ENCODE peak calls at places on chromosome 5, in nine cellular contexts. N is dorsolateral prefrontal cortex, W is NB4, Q is ovary, H is endodermal cell, J is glutamatergic neuron, K is transverse colon, D is sigmoid colon, S is vagina. T is an unnamed sample.

GRCh38 chr5:140563554-140563953 is 844 bp downstream of the APBB3 start:
- DNase-seq in N (peak), W (no peak), Q (peak), H (no peak), J (no peak), K (peak), D (no peak), S (no peak), T (no peak)

GRCh38 chr5:96517294-96517693 is 84.2 kb upstream of the PCSK1 start:
- DNase-seq in N (no peak), W (no peak), Q (no peak), H (no peak), J (no peak), K (no peak), D (no peak), S (no peak), T (no peak)

GRCh38 chr5:147453901-147454814 is 55.7 kb downstream of the DPYSL3 start:
- DNase-seq in N (peak), W (peak), Q (peak), H (peak), J (peak), K (peak), D (peak), S (no peak), T (peak)

GRCh38 chr5:98573834-98574233 is 199.6 kb upstream of the RGMB start:
- DNase-seq in N (no peak), W (no peak), Q (no peak), H (no peak), J (no peak), K (no peak), D (no peak), S (no peak), T (no peak)

GRCh38 chr5:150589791-150590601 is 50.5 kb upstream of the SYNPO start:
- DNase-seq in N (no peak), W (no peak), Q (peak), H (peak), J (no peak), K (peak), D (peak), S (no peak), T (no peak)

GRCh38 chr5:145980718-145981117 is 44.3 kb downstream of the SH3RF2 start:
- DNase-seq in N (no peak), W (no peak), Q (no peak), H (no peak), J (no peak), K (no peak), D (no peak), S (no peak), T (no peak)

GRCh38 chr5:849651-850301 is 1.0 kb downstream of the ZDHHC11 start:
- DNase-seq in N (no peak), W (no peak), Q (no peak), H (no peak), J (peak), K (no peak), D (peak), S (no peak), T (peak)

GRCh38 chr5:18553269-18553668 is 919.0 kb downstream of the TAF11L14 start:
- DNase-seq in N (no peak), W (no peak), Q (no peak), H (no peak), J (no peak), K (no peak), D (no peak), S (no peak), T (no peak)

GRCh38 chr5:78677777-78678668 is 29.5 kb upstream of the LHFPL2 start:
- DNase-seq in N (peak), W (peak), Q (peak), H (no peak), J (no peak), K (peak), D (peak), S (no peak), T (no peak)

GRCh38 chr5:68891718-68892117 is 202.1 kb upstream of the SLC30A5 start:
- DNase-seq in N (no peak), W (no peak), Q (no peak), H (no peak), J (no peak), K (no peak), D (no peak), S (no peak), T (no peak)

GRCh38 chr5:150144876-150145275 is 10.8 kb downstream of the PDGFRB start:
- DNase-seq in N (no peak), W (no peak), Q (no peak), H (no peak), J (no peak), K (no peak), D (no peak), S (no peak), T (no peak)

GRCh38 chr5:73735032-73735734 is 109.2 kb downstream of the ARHGEF28 start:
- DNase-seq in N (no peak), W (no peak), Q (no peak), H (no peak), J (no peak), K (no peak), D (no peak), S (no peak), T (no peak)

GRCh38 chr5:177232761-177233160 is 70.8 kb downstream of the RAB24 start:
- DNase-seq in N (no peak), W (no peak), Q (no peak), H (no peak), J (no peak), K (no peak), D (no peak), S (no peak), T (no peak)

GRCh38 chr5:108650997-108651396 is 96.7 kb upstream of the FER start:
- DNase-seq in N (no peak), W (no peak), Q (no peak), H (no peak), J (no peak), K (no peak), D (no peak), S (no peak), T (no peak)

GRCh38 chr5:171242521-171242920 is 66.5 kb upstream of the TLX3 start:
- DNase-seq in N (no peak), W (no peak), Q (no peak), H (no peak), J (no peak), K (no peak), D (no peak), S (no peak), T (no peak)

GRCh38 chr5:52517667-52518066 is 270.0 kb upstream of the ITGA1 start:
- DNase-seq in N (no peak), W (no peak), Q (no peak), H (no peak), J (no peak), K (no peak), D (no peak), S (no peak), T (no peak)

GRCh38 chr5:10306806-10307205 is 896 bp downstream of the CMBL start:
- DNase-seq in N (no peak), W (no peak), Q (no peak), H (no peak), J (no peak), K (no peak), D (no peak), S (no peak), T (no peak)

GRCh38 chr5:150141544-150142188 is 14.0 kb downstream of the PDGFRB start:
- DNase-seq in N (no peak), W (no peak), Q (peak), H (peak), J (no peak), K (no peak), D (no peak), S (no peak), T (no peak)

GRCh38 chr5:95162231-95162992 is 122.5 kb downstream of the MCTP1 start:
- DNase-seq in N (no peak), W (peak), Q (no peak), H (no peak), J (no peak), K (no peak), D (no peak), S (no peak), T (no peak)

GRCh38 chr5:60992871-60993270 is 47.9 kb downstream of the NDUFAF2 start:
- DNase-seq in N (no peak), W (no peak), Q (no peak), H (no peak), J (no peak), K (no peak), D (no peak), S (no peak), T (no peak)

GRCh38 chr5:150783422-150783928 is 4.9 kb downstream of the SMIM3 start:
- DNase-seq in N (no peak), W (peak), Q (peak), H (peak), J (no peak), K (peak), D (peak), S (peak), T (no peak)

GRCh38 chr5:127228540-127229184 is 61.9 kb upstream of the MEGF10 start:
- DNase-seq in N (no peak), W (no peak), Q (no peak), H (peak), J (no peak), K (peak), D (no peak), S (no peak), T (no peak)

GRCh38 chr5:38666668-38667498 is 110.4 kb upstream of the LIFR start:
- DNase-seq in N (no peak), W (peak), Q (peak), H (peak), J (no peak), K (no peak), D (no peak), S (no peak), T (no peak)

GRCh38 chr5:161546463-161547301 is at the start of gene GABRB2:
- DNase-seq in N (peak), W (peak), Q (no peak), H (peak), J (peak), K (peak), D (peak), S (no peak), T (peak)

GRCh38 chr5:158769702-158770101 is 330.0 kb downstream of the EBF1 start:
- DNase-seq in N (no peak), W (no peak), Q (no peak), H (no peak), J (no peak), K (no peak), D (no peak), S (no peak), T (no peak)

GRCh38 chr5:96294887-96295209 is 138.2 kb downstream of the PCSK1 start:
- DNase-seq in N (no peak), W (no peak), Q (no peak), H (no peak), J (no peak), K (no peak), D (no peak), S (no peak), T (no peak)

GRCh38 chr5:78103226-78103722 is 191.2 kb downstream of the AP3B1 start:
- DNase-seq in N (no peak), W (no peak), Q (no peak), H (no peak), J (no peak), K (no peak), D (no peak), S (no peak), T (no peak)

GRCh38 chr5:157384971-157385709 is 74.9 kb upstream of the NIPAL4 start:
- DNase-seq in N (peak), W (no peak), Q (no peak), H (peak), J (no peak), K (peak), D (peak), S (no peak), T (no peak)

GRCh38 chr5:120808606-120809005 is 344.5 kb downstream of the PRR16 start:
- DNase-seq in N (no peak), W (no peak), Q (no peak), H (no peak), J (no peak), K (no peak), D (no peak), S (no peak), T (no peak)

GRCh38 chr5:120806132-120806531 is 342.0 kb downstream of the PRR16 start:
- DNase-seq in N (no peak), W (no peak), Q (no peak), H (no peak), J (no peak), K (no peak), D (no peak), S (no peak), T (no peak)

GRCh38 chr5:120808135-120808534 is 344.0 kb downstream of the PRR16 start:
- DNase-seq in N (no peak), W (no peak), Q (no peak), H (no peak), J (no peak), K (no peak), D (no peak), S (no peak), T (no peak)

DNA sequence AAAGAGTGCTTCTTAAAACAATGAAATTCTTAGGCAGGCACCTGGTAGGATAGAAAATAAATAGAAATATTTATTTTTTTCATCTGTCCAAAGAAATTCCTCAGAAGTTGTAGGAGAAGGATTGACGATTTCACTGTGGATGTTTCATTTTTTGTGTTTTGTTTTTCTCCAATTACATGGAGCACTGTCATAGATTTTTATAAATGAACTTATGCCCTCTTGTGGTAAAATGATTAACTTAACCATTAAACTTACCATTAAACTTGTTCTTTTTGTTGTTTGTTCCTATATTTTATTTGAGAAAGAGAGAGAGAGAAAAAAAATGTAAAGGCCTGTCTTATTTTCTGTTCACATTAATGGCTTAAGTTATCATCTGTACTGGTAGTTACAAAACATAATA is 339.2 kb downstream of the PRR16 start:
- DNase-seq in N (no peak), W (peak), Q (no peak), H (no peak), J (no peak), K (no peak), D (no peak), S (no peak), T (no peak)
- TF ChIP-seq CTCF in N (peak), W (no peak), Q (no peak), H (peak), J (no peak), K (no peak), D (no peak), S (peak), T (peak)

GRCh38 chr5:142922223-142922952 is 152.2 kb downstream of the ARHGAP26 start:
- DNase-seq in N (no peak), W (peak), Q (no peak), H (no peak), J (no peak), K (no peak), D (no peak), S (no peak), T (no peak)
- TF ChIP-seq CTCF in N (peak), W (peak), Q (peak), H (peak), J (peak), K (no peak), D (peak), S (peak), T (peak)

GRCh38 chr5:160310140-160310909 is 2.0 kb downstream of the CCNJL start:
- DNase-seq in N (no peak), W (no peak), Q (no peak), H (no peak), J (no peak), K (no peak), D (no peak), S (no peak), T (no peak)

GRCh38 chr5:160312960-160313734 is 783 bp upstream of the CCNJL start:
- DNase-seq in N (no peak), W (peak), Q (no peak), H (no peak), J (no peak), K (no peak), D (no peak), S (no peak), T (no peak)

GRCh38 chr5:160312139-160312959 is at the start of gene CCNJL:
- DNase-seq in N (no peak), W (peak), Q (peak), H (peak), J (peak), K (peak), D (no peak), S (no peak), T (peak)

GRCh38 chr5:160311491-160312138 is 749 bp downstream of the CCNJL start:
- DNase-seq in N (no peak), W (peak), Q (no peak), H (no peak), J (peak), K (no peak), D (no peak), S (no peak), T (peak)

DNA sequence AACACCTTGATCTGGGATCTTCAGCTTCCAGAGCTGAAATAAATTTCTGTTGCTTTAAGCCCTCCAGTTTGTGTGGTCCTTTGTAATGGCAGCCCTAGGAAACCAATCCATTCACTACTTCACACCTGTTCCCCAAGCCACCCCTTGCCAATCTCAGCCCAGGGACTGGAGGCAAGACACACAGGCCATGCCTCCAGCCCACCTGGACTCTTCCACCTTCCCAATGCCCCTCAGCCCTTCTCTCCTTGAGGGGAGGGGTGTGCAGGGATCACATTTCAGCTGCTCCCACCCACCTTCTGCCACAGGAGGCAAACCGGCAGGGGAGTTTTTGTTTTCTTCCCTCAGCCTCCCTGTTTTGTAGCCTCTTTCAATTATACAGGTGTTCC is 1.5 kb downstream of the CCNJL start:
- DNase-seq in N (no peak), W (no peak), Q (no peak), H (peak), J (no peak), K (no peak), D (no peak), S (no peak), T (no peak)
- TF ChIP-seq CTCF in N (no peak), W (no peak), Q (no peak), H (no peak), J (no peak), K (no peak), D (no peak), S (no peak), T (no peak)

GRCh38 chr5:167081561-167081960 is 1209.9 kb upstream of the WWC1 start:
- DNase-seq in N (no peak), W (no peak), Q (no peak), H (no peak), J (no peak), K (no peak), D (no peak), S (no peak), T (no peak)
- TF ChIP-seq CTCF in N (no peak), W (no peak), Q (no peak), H (no peak), J (no peak), K (no peak), D (no peak), S (no peak), T (no peak)

GRCh38 chr5:172385661-172386187 is 68.6 kb downstream of the SH3PXD2B start:
- DNase-seq in N (no peak), W (no peak), Q (no peak), H (no peak), J (no peak), K (no peak), D (peak), S (no peak), T (no peak)

GRCh38 chr5:172385164-172385563 is 69.2 kb downstream of the SH3PXD2B start:
- DNase-seq in N (no peak), W (no peak), Q (no peak), H (no peak), J (no peak), K (no peak), D (no peak), S (no peak), T (no peak)

GRCh38 chr5:172395483-172395882 is 58.8 kb downstream of the SH3PXD2B start:
- DNase-seq in N (no peak), W (peak), Q (no peak), H (no peak), J (no peak), K (no peak), D (no peak), S (no peak), T (no peak)

GRCh38 chr5:172389578-172390112 is 64.7 kb downstream of the SH3PXD2B start:
- DNase-seq in N (no peak), W (no peak), Q (no peak), H (no peak), J (no peak), K (no peak), D (no peak), S (no peak), T (no peak)
- TF ChIP-seq CTCF in N (no peak), W (peak), Q (no peak), H (peak), J (no peak), K (no peak), D (no peak), S (no peak), T (no peak)

GRCh38 chr5:173319610-173320100 is 8.6 kb downstream of the STC2 start:
- DNase-seq in N (no peak), W (no peak), Q (no peak), H (no peak), J (no peak), K (no peak), D (no peak), S (no peak), T (no peak)

GRCh38 chr5:173318338-173318737 is 9.9 kb downstream of the STC2 start:
- DNase-seq in N (no peak), W (no peak), Q (no peak), H (no peak), J (no peak), K (no peak), D (no peak), S (no peak), T (no peak)

GRCh38 chr5:173318881-173319609 is 9.2 kb downstream of the STC2 start:
- DNase-seq in N (no peak), W (no peak), Q (no peak), H (no peak), J (no peak), K (no peak), D (no peak), S (no peak), T (no peak)

GRCh38 chr5:173321886-173322285 is 6.3 kb downstream of the STC2 start:
- DNase-seq in N (no peak), W (no peak), Q (no peak), H (no peak), J (no peak), K (no peak), D (no peak), S (no peak), T (no peak)

DNA sequence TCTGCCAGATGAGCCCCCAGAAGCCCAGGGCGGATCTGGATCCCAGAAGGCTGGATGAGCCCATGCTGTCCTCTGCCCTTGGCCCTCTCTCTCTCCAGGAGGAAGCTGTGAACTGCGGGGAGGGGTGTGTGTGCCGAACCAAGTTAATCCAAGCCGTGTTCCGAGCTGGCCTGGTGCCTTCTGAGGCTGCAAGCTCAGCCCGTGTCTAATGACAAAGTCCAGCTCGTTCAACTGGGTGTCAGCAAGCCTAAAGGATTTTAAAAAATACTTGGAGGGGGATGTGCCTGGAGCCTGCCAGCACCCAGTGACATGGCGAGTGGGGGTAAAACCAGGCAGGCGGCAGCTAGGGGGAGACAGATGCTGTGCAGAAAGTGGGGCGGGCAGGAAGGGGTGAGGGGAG is 8.0 kb downstream of the STC2 start:
- DNase-seq in N (no peak), W (no peak), Q (peak), H (peak), J (no peak), K (peak), D (peak), S (no peak), T (no peak)
- TF ChIP-seq CTCF in N (no peak), W (no peak), Q (no peak), H (peak), J (no peak), K (no peak), D (no peak), S (no peak), T (no peak)

GRCh38 chr5:179804599-179804947 is 2.1 kb downstream of the MGAT4B start:
- DNase-seq in N (no peak), W (no peak), Q (no peak), H (no peak), J (no peak), K (no peak), D (no peak), S (no peak), T (no peak)

GRCh38 chr5:179803651-179804598 is 2.7 kb downstream of the MGAT4B start:
- DNase-seq in N (no peak), W (peak), Q (peak), H (peak), J (no peak), K (no peak), D (peak), S (no peak), T (no peak)

GRCh38 chr5:179806250-179807045 is at the start of gene MGAT4B:
- DNase-seq in N (no peak), W (peak), Q (peak), H (peak), J (peak), K (peak), D (peak), S (peak), T (peak)

GRCh38 chr5:179805070-179805528 is 1.6 kb downstream of the MGAT4B start:
- DNase-seq in N (no peak), W (no peak), Q (peak), H (no peak), J (no peak), K (peak), D (peak), S (peak), T (no peak)

GRCh38 chr5:179805529-179806249 is 977 bp downstream of the MGAT4B start:
- DNase-seq in N (no peak), W (peak), Q (peak), H (peak), J (peak), K (no peak), D (peak), S (no peak), T (peak)
- TF ChIP-seq CTCF in N (no peak), W (no peak), Q (peak), H (no peak), J (no peak), K (no peak), D (no peak), S (no peak), T (no peak)